ENCODE peak calls at places on chromosome 4, in five cellular contexts. A is GM12892, H is A549, N is spleen, W is body of pancreas. I is an unnamed sample.

GRCh38 chr4:160835789-160836188 is 1328.0 kb downstream of the FSTL5 start:
- DNase-seq in H (peak; percentile 22), W (no peak), A (no peak), N (no peak), I (no peak)

GRCh38 chr4:125750827-125751466 is 436.2 kb downstream of the FAT4 start:
- DNase-seq in N (no peak), A (no peak), W (no peak), H (peak; percentile 68), I (no peak)

GRCh38 chr4:55175779-55176231 is 50.4 kb upstream of the KDR start:
- DNase-seq in N (no peak), W (no peak), H (peak; percentile 1), A (no peak), I (peak; percentile 15)

GRCh38 chr4:151417164-151417571 is 8.2 kb downstream of the FHIP1A start:
- DNase-seq in W (no peak), H (no peak), A (no peak), N (no peak), I (no peak)

GRCh38 chr4:116588783-116589182 is 496.6 kb downstream of the TRAM1L1 start:
- DNase-seq in A (no peak), N (no peak), W (no peak), H (no peak), I (no peak)

GRCh38 chr4:75484195-75484594 is 30.0 kb downstream of the RCHY1 start:
- DNase-seq in H (no peak), N (no peak), W (no peak), A (no peak), I (no peak)

GRCh38 chr4:101279377-101279871 is 67.9 kb downstream of the PPP3CA start:
- DNase-seq in N (no peak), A (no peak), H (peak; percentile 46), W (no peak), I (no peak)

GRCh38 chr4:43778187-43778915 is 670.3 kb downstream of the KCTD8 start:
- DNase-seq in W (no peak), N (no peak), H (no peak), A (no peak), I (no peak)

GRCh38 chr4:17324431-17324830 is 187.5 kb downstream of the QDPR start:
- DNase-seq in H (peak; percentile 18), W (peak; percentile 28), N (no peak), A (no peak), I (no peak)

GRCh38 chr4:27217261-27217769 is 356.7 kb downstream of the STIM2 start:
- DNase-seq in W (no peak), N (no peak), H (no peak), A (no peak), I (no peak)

GRCh38 chr4:121380448-121381147 is at the start of gene QRFPR:
- DNase-seq in N (peak; percentile 73), A (peak; percentile 5), W (no peak), H (peak; percentile 10), I (no peak)

GRCh38 chr4:101271516-101271915 is 75.8 kb downstream of the PPP3CA start:
- DNase-seq in A (no peak), H (peak; percentile 48), W (no peak), N (no peak), I (no peak)

GRCh38 chr4:39151120-39151713 is 31.1 kb upstream of the WDR19 start:
- DNase-seq in H (no peak), W (no peak), A (no peak), N (no peak), I (no peak)

GRCh38 chr4:92232566-92232965 is 71.2 kb upstream of the GRID2 start:
- DNase-seq in H (no peak), N (no peak), W (no peak), A (no peak), I (no peak)

GRCh38 chr4:122480023-122480422 is 23.5 kb upstream of the IL2 start:
- DNase-seq in N (no peak), H (no peak), W (no peak), A (no peak), I (no peak)

GRCh38 chr4:159639924-159640323 is 537.0 kb downstream of the RAPGEF2 start:
- DNase-seq in H (no peak), A (no peak), N (no peak), W (no peak), I (no peak)

GRCh38 chr4:154503598-154503997 is 12.0 kb upstream of the DCHS2 start:
- DNase-seq in N (no peak), A (no peak), H (peak; percentile 30), W (no peak), I (no peak)

GRCh38 chr4:98447648-98448047 is 186.5 kb downstream of the RAP1GDS1 start:
- DNase-seq in W (no peak), N (no peak), H (no peak), A (no peak), I (no peak)

GRCh38 chr4:82791179-82791578 is 7.4 kb downstream of the SCD5 start:
- DNase-seq in A (no peak), W (no peak), N (no peak), H (no peak), I (no peak)

GRCh38 chr4:173883821-173884220 is 353.8 kb upstream of the HAND2 start:
- DNase-seq in W (no peak), A (no peak), N (no peak), H (no peak), I (no peak)

GRCh38 chr4:105092356-105092755 is 54.3 kb upstream of the TET2 start:
- DNase-seq in H (no peak), W (no peak), A (no peak), N (no peak), I (no peak)

GRCh38 chr4:137530176-137530575 is 2.1 kb downstream of the PCDH18 start:
- DNase-seq in H (no peak), W (no peak), A (no peak), N (no peak), I (no peak)

GRCh38 chr4:188707036-188707435 is 567.8 kb downstream of the TRIML1 start:
- DNase-seq in W (no peak), N (no peak), A (no peak), H (no peak), I (no peak)

GRCh38 chr4:133347409-133347808 is 198.3 kb downstream of the PCDH10 start:
- DNase-seq in N (no peak), H (no peak), W (no peak), A (no peak), I (no peak)
- TF ChIP-seq POLR2A in N (no peak), H (no peak), W (no peak), A (no peak), I (no peak)

GRCh38 chr4:139584784-139585183 is 28.8 kb upstream of the SETD7 start:
- DNase-seq in A (no peak), H (no peak), W (no peak), N (no peak), I (no peak)
- TF ChIP-seq POLR2A in A (no peak), H (no peak), W (no peak), N (no peak), I (no peak)

GRCh38 chr4:25159837-25160713 is at the start of gene SEPSECS:
- DNase-seq in W (peak; percentile 99), A (peak; percentile 42), N (peak; percentile 98), H (peak; percentile 95), I (peak; percentile 49)
- TF ChIP-seq POLR2A in W (peak; percentile 96), A (peak; percentile 96), N (peak; percentile 38), H (peak; percentile 62), I (peak; percentile 81)

GRCh38 chr4:108649863-108650211 is 562 bp upstream of the OSTC start:
- DNase-seq in H (no peak), N (no peak), W (no peak), A (no peak), I (no peak)

GRCh38 chr4:108646706-108647105 is 3.7 kb upstream of the OSTC start:
- DNase-seq in N (no peak), W (no peak), A (no peak), H (no peak), I (no peak)

GRCh38 chr4:108651068-108651794 is 832 bp downstream of the OSTC start:
- DNase-seq in W (no peak), H (peak; percentile 7), A (no peak), N (no peak), I (no peak)

DNA sequence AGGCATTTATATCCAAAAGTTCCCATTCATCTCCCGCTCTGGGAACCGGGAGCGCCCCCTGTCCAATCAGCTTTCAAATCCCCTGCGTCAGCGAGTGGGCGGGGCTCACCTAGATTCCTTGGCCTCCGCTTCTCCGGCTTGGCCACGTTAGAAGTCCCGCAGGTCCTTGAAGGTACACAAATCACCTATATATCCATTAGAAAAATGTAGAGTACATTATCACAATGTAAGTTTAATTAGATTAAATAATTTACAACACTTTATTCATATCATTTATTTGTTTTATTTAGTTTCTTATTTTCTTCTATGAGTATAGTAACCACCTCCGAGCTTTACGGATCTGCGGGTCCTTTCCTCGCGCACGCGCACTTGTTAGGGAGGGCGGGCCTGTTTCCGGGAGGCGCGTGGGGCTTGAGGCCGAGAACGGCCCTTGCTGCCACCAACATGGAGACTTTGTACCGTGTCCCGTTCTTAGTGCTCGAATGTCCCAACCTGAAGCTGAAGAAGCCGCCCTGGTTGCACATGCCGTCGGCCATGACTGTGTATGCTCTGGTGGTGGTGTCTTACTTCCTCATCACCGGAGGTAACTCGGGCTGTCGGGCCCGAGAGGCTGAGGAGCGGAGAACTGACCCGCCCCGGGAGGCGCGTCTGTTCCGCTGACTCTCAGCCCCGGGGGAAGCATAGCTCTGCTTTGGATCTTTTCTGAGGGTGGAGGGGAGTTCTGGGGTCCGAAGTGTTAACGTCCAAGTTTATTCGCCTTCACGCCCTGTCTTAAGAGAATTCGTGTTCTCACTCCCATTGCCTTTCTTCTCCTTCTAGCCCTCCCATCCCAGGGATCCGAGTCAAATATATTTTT is at the start of gene OSTC:
- DNase-seq in N (peak; percentile 96), H (peak; percentile 93), A (peak; percentile 59), W (peak; percentile 97), I (peak; percentile 44)
- TF ChIP-seq POLR2A in N (no peak), H (peak; percentile 75), A (peak; percentile 86), W (peak; percentile 85), I (peak; percentile 75)